ENCODE peak calls at places on chromosome 11, in ten cellular contexts. N is AG09309, Y is OCI-LY7, O is cardiac muscle cell, R is cardiac fibroblast, L is SJSA1, M is fibroblast of villous mesenchyme, K is HCT116, H is coronary artery, C is K562. G is an unnamed sample.

GRCh38 chr11:118342503-118343161 is at the start of gene CD3D:
- DNase-seq in N (no peak), Y (no peak), O (no peak), R (no peak), L (no peak), M (no peak), K (no peak), H (no peak), C (peak), G (no peak)

GRCh38 chr11:108906329-108906728 is 241.5 kb downstream of the DDX10 start:
- DNase-seq in N (no peak), Y (no peak), O (no peak), R (peak), L (no peak), M (peak), K (no peak), H (no peak), C (no peak), G (peak)

GRCh38 chr11:115784796-115785521 is 280.7 kb upstream of the CADM1 start:
- DNase-seq in N (no peak), Y (no peak), O (no peak), R (no peak), L (no peak), M (no peak), K (no peak), H (no peak), C (no peak), G (no peak)

GRCh38 chr11:36349345-36350136 is 53.5 kb downstream of the PRR5L start:
- DNase-seq in N (no peak), Y (no peak), O (no peak), R (no peak), L (no peak), M (no peak), K (no peak), H (no peak), C (no peak), G (no peak)

GRCh38 chr11:5596611-5597201 is at the start of gene TRIM6:
- DNase-seq in N (no peak), Y (no peak), O (peak), R (peak), L (peak), M (peak), K (no peak), H (peak), C (peak), G (no peak)

GRCh38 chr11:2273771-2274170 is 3.4 kb upstream of the ASCL2 start:
- DNase-seq in N (no peak), Y (no peak), O (no peak), R (no peak), L (no peak), M (no peak), K (no peak), H (no peak), C (no peak), G (no peak)

GRCh38 chr11:119169272-119169719 is 771 bp downstream of the NLRX1 start:
- DNase-seq in N (no peak), Y (peak), O (peak), R (peak), L (peak), M (peak), K (peak), H (peak), C (no peak), G (no peak)

GRCh38 chr11:17423533-17424310 is 35.3 kb upstream of the KCNJ11 start:
- DNase-seq in N (no peak), Y (no peak), O (no peak), R (no peak), L (no peak), M (no peak), K (no peak), H (no peak), C (no peak), G (no peak)

GRCh38 chr11:69711824-69712801 is 8.3 kb upstream of the FGF19 start:
- DNase-seq in N (no peak), Y (no peak), O (no peak), R (no peak), L (no peak), M (no peak), K (peak), H (no peak), C (no peak), G (no peak)

GRCh38 chr11:1401656-1402221 is 12.0 kb downstream of the BRSK2 start:
- DNase-seq in N (no peak), Y (peak), O (peak), R (peak), L (peak), M (peak), K (no peak), H (no peak), C (peak), G (peak)

GRCh38 chr11:36449566-36450390 is 60.3 kb downstream of the TRAF6 start:
- DNase-seq in N (no peak), Y (peak), O (no peak), R (no peak), L (no peak), M (peak), K (no peak), H (no peak), C (no peak), G (no peak)

GRCh38 chr11:35238882-35239281 is 99.9 kb downstream of the CD44 start:
- DNase-seq in N (no peak), Y (no peak), O (no peak), R (no peak), L (no peak), M (no peak), K (no peak), H (no peak), C (no peak), G (no peak)

GRCh38 chr11:76240143-76240505 is 33.8 kb upstream of the WNT11 start:
- DNase-seq in N (no peak), Y (no peak), O (no peak), R (no peak), L (no peak), M (no peak), K (no peak), H (no peak), C (no peak), G (no peak)

GRCh38 chr11:76237914-76238313 is 31.6 kb upstream of the WNT11 start:
- DNase-seq in N (no peak), Y (no peak), O (no peak), R (peak), L (no peak), M (no peak), K (peak), H (no peak), C (peak), G (no peak)

GRCh38 chr11:76239483-76240142 is 33.3 kb upstream of the WNT11 start:
- DNase-seq in N (no peak), Y (no peak), O (no peak), R (no peak), L (no peak), M (no peak), K (no peak), H (no peak), C (no peak), G (no peak)

GRCh38 chr11:76237041-76237649 is 30.8 kb upstream of the WNT11 start:
- DNase-seq in N (no peak), Y (no peak), O (no peak), R (no peak), L (no peak), M (no peak), K (no peak), H (no peak), C (no peak), G (no peak)

GRCh38 chr11:76238551-76238950 is 32.2 kb upstream of the WNT11 start:
- DNase-seq in N (no peak), Y (no peak), O (no peak), R (no peak), L (no peak), M (no peak), K (no peak), H (no peak), C (no peak), G (no peak)
- H3K4me3 ChIP-seq in N (no peak), Y (no peak), O (no peak), R (no peak), L (no peak), M (no peak), K (no peak), H (no peak), C (no peak), G (no peak)

GRCh38 chr11:16040151-16040550 is 316.2 kb downstream of the SOX6 start:
- DNase-seq in N (no peak), Y (no peak), O (no peak), R (no peak), L (no peak), M (peak), K (no peak), H (no peak), C (no peak), G (no peak)

GRCh38 chr11:16041207-16041606 is 315.1 kb downstream of the SOX6 start:
- DNase-seq in N (no peak), Y (no peak), O (no peak), R (no peak), L (no peak), M (no peak), K (no peak), H (no peak), C (no peak), G (no peak)

GRCh38 chr11:16047073-16047472 is 309.3 kb downstream of the SOX6 start:
- DNase-seq in N (no peak), Y (no peak), O (no peak), R (no peak), L (no peak), M (no peak), K (no peak), H (no peak), C (peak), G (no peak)

GRCh38 chr11:16049611-16050010 is 306.7 kb downstream of the SOX6 start:
- DNase-seq in N (no peak), Y (no peak), O (no peak), R (no peak), L (no peak), M (no peak), K (no peak), H (no peak), C (no peak), G (no peak)

GRCh38 chr11:16043617-16044016 is 312.7 kb downstream of the SOX6 start:
- DNase-seq in N (no peak), Y (no peak), O (no peak), R (no peak), L (no peak), M (no peak), K (no peak), H (no peak), C (no peak), G (no peak)
- H3K4me3 ChIP-seq in N (no peak), Y (no peak), O (no peak), R (no peak), L (no peak), M (no peak), K (no peak), H (no peak), C (no peak), G (no peak)

DNA sequence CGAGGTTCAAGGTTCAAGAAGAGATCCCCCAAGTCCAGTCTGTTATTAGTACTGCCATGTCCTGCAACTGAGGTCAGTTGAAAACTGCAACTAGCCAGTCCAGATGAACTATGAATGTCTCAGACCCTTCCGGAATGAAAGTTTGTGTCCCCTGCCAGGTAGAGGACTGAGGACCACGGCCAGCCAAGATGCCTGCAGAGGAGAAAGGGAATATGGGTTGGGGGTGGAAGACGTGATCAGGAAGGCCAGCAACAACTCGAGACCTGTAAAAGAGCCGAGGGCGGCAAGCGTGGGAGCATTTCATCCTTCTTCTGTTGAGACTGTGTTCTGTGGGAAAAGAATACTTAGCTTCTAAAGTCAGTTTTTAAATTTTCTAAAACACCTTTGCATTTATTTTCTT is 572.4 kb upstream of the B3GAT1 start:
- DNase-seq in N (no peak), Y (no peak), O (no peak), R (no peak), L (no peak), M (no peak), K (no peak), H (no peak), C (no peak), G (no peak)
- H3K4me3 ChIP-seq in N (no peak), Y (no peak), O (no peak), R (no peak), L (no peak), M (no peak), K (no peak), H (no peak), C (no peak), G (no peak)

DNA sequence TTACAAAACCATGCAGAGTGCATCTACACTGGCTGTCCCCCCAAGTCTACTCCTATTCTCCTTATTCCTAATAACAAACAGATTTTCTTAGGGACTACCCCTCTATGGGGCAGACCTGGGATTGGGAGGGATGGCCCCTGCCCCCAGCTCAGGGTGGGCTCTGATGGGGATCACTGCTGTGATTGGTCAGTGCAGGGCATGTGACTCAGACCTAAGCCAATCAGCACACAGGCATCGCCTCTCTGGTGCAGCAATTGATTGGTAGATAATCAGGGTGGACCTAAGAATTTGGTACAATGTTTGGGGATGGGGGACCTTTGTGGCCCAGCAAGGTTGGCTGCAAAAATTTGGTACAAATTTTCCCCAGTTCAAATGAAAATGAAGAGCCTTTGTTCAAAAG is 57.2 kb upstream of the SHANK2 start:
- DNase-seq in N (no peak), Y (no peak), O (no peak), R (no peak), L (no peak), M (no peak), K (no peak), H (peak), C (peak), G (no peak)
- H3K4me3 ChIP-seq in N (no peak), Y (no peak), O (no peak), R (no peak), L (no peak), M (no peak), K (no peak), H (no peak), C (no peak), G (no peak)

GRCh38 chr11:129143335-129143734 is 48.8 kb downstream of the ARHGAP32 start:
- DNase-seq in N (peak), Y (no peak), O (no peak), R (peak), L (peak), M (peak), K (peak), H (peak), C (no peak), G (peak)
- H3K4me3 ChIP-seq in N (no peak), Y (no peak), O (no peak), R (no peak), L (no peak), M (peak), K (no peak), H (peak), C (no peak), G (no peak)

DNA sequence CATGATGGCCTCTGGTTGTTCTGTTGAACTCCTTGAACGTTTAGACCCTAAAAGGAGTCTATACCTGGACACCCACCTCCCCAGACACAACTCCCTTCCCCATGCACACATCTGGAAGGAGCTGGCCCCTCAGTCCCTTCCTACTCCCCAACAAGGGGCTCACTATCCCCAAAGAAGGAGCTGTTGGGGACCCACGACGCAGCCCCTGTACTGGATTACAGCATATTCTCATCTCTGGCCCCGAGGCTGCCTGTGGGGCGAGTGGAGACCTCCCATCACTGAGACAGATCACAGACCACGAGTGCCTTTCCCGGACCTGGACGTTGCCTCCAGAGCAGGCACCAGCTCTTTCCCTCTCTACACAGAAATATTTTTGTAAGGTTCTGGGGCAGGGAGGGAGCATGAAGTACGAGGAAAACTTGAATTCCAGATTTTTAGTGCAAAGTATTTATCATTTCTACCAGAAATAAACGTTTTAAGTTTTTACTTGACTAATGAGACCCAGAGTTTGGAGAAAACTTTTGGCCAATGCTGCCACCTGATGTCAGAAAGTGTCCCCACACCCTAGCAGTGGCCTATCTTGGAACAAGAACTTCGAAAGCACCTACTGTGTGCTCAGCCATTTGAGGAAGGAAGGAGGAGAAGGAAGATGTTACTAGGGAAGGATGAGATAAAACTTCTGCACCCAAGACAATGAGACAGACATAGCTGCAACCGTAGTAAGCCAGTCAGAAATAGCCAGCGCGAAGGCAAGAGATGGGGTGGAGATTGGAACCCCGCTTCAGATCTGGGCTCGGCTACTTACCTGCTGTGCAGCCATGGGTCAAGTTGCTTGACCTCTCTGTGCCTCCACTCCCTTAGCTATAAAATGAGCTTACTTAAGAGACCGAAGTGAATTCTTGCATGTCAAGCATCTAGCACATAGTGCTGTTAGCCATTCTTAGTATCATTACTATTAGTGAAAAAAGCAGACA is 10.2 kb upstream of the POU2F3 start:
- DNase-seq in N (no peak), Y (peak), O (peak), R (peak), L (no peak), M (peak), K (no peak), H (no peak), C (peak), G (no peak)
- H3K4me3 ChIP-seq in N (no peak), Y (no peak), O (no peak), R (no peak), L (no peak), M (no peak), K (no peak), H (no peak), C (no peak), G (no peak)

GRCh38 chr11:27697679-27698275 is 2.5 kb downstream of the BDNF start:
- DNase-seq in N (no peak), Y (no peak), O (no peak), R (peak), L (peak), M (no peak), K (no peak), H (no peak), C (no peak), G (no peak)
- H3K4me3 ChIP-seq in N (peak), Y (no peak), O (no peak), R (no peak), L (peak), M (peak), K (peak), H (no peak), C (no peak), G (peak)

GRCh38 chr11:93330446-93330984 is at the start of gene DEUP1:
- DNase-seq in N (no peak), Y (no peak), O (peak), R (no peak), L (no peak), M (peak), K (no peak), H (no peak), C (peak), G (no peak)
- H3K4me3 ChIP-seq in N (peak), Y (no peak), O (peak), R (no peak), L (no peak), M (peak), K (no peak), H (peak), C (peak), G (peak)

G was measured in skeletal muscle cell.